ENCODE peak calls at places on chromosomes 6 and 20, in nine cellular contexts. M, Z, S, G, T, W, Y, H and B are unnamed samples.

GRCh38 chr6:38259736-38260135 is 380.0 kb downstream of the BTBD9 start:
- DNase-seq in M (no peak), Z (no peak), S (no peak), G (no peak), T (no peak), W (peak; percentile 60), Y (no peak), H (peak; percentile 49), B (peak; percentile 92)

GRCh38 chr6:63649847-63650265 is 14.3 kb downstream of the PHF3 start:
- DNase-seq in M (no peak), Z (no peak), S (no peak), G (no peak), T (no peak), W (no peak), Y (no peak), H (peak; percentile 19), B (peak; percentile 62)

GRCh38 chr6:80454661-80455365 is 348.3 kb downstream of the BCKDHB start:
- DNase-seq in M (no peak), Z (no peak), S (no peak), G (no peak), T (no peak), W (no peak), Y (no peak), H (peak; percentile 59), B (peak; percentile 87)

GRCh38 chr20:54345301-54345724 is 130.1 kb upstream of the DOK5 start:
- DNase-seq in M (no peak), Z (no peak), S (no peak), G (no peak), T (no peak), W (peak; percentile 85), Y (no peak), H (peak; percentile 67), B (peak; percentile 81)

GRCh38 chr6:3380344-3381232 is 76.3 kb downstream of the SLC22A23 start:
- DNase-seq in M (no peak), Z (no peak), S (no peak), G (no peak), T (peak; percentile 68), W (no peak), Y (no peak), H (no peak), B (peak; percentile 61)

GRCh38 chr6:112362027-112362795 is 15.1 kb downstream of the RFPL4B start:
- DNase-seq in M (no peak), Z (peak; percentile 46), S (no peak), G (no peak), T (no peak), W (no peak), Y (no peak), H (no peak), B (no peak)

GRCh38 chr6:169042061-169042460 is 211.6 kb downstream of the THBS2 start:
- DNase-seq in M (no peak), Z (no peak), S (no peak), G (no peak), T (no peak), W (no peak), Y (no peak), H (no peak), B (no peak)

GRCh38 chr6:20870493-20870892 is 336.2 kb downstream of the CDKAL1 start:
- DNase-seq in M (no peak), Z (no peak), S (no peak), G (no peak), T (no peak), W (no peak), Y (no peak), H (no peak), B (no peak)

GRCh38 chr6:169982461-169983386 is 231.3 kb downstream of the ERMARD start:
- DNase-seq in M (peak; percentile 74), Z (peak; percentile 26), S (peak; percentile 51), G (no peak), T (no peak), W (no peak), Y (no peak), H (no peak), B (no peak)

GRCh38 chr6:153625089-153625488 is 414.0 kb upstream of the OPRM1 start:
- DNase-seq in M (no peak), Z (no peak), S (no peak), G (no peak), T (no peak), W (no peak), Y (no peak), H (peak; percentile 66), B (no peak)

GRCh38 chr20:40233401-40233800 is 455.6 kb downstream of the MAFB start:
- DNase-seq in M (no peak), Z (no peak), S (no peak), G (no peak), T (no peak), W (no peak), Y (no peak), H (no peak), B (no peak)

GRCh38 chr6:89509719-89510339 is 76.9 kb downstream of the ANKRD6 start:
- DNase-seq in M (no peak), Z (no peak), S (no peak), G (peak; percentile 4), T (no peak), W (no peak), Y (no peak), H (peak; percentile 20), B (peak; percentile 70)

GRCh38 chr6:143697401-143697800 is 19.6 kb downstream of the PHACTR2 start:
- DNase-seq in M (no peak), Z (no peak), S (no peak), G (no peak), T (no peak), W (no peak), Y (no peak), H (no peak), B (no peak)

GRCh38 chr6:89251170-89251569 is 34.0 kb upstream of the GABRR1 start:
- DNase-seq in M (no peak), Z (no peak), S (no peak), G (no peak), T (no peak), W (no peak), Y (no peak), H (no peak), B (peak; percentile 28)

GRCh38 chr6:117919775-117920492 is 12.9 kb downstream of the SLC35F1 start:
- DNase-seq in M (peak; percentile 91), Z (no peak), S (no peak), G (no peak), T (peak; percentile 53), W (no peak), Y (no peak), H (peak; percentile 14), B (no peak)

GRCh38 chr6:52577022-52577777 is at the start of gene TRAM2:
- DNase-seq in M (peak; percentile 89), Z (peak; percentile 85), S (peak; percentile 90), G (peak; percentile 89), T (peak; percentile 89), W (peak; percentile 53), Y (peak; percentile 85), H (peak; percentile 73), B (peak; percentile 36)

GRCh38 chr6:74087898-74088297 is 391.9 kb downstream of the CD109 start:
- DNase-seq in M (no peak), Z (no peak), S (no peak), G (no peak), T (no peak), W (no peak), Y (no peak), H (peak; percentile 13), B (peak; percentile 13)

GRCh38 chr6:44202972-44203750 is 13.6 kb upstream of the MYMX start:
- DNase-seq in M (peak; percentile 49), Z (no peak), S (no peak), G (peak; percentile 30), T (no peak), W (no peak), Y (no peak), H (no peak), B (no peak)

GRCh38 chr6:145428656-145429173 is 306.6 kb downstream of the EPM2A start:
- DNase-seq in M (no peak), Z (no peak), S (no peak), G (no peak), T (no peak), W (no peak), Y (no peak), H (no peak), B (no peak)

GRCh38 chr6:42891199-42891722 is 11.8 kb downstream of the RPL7L1 start:
- DNase-seq in M (no peak), Z (no peak), S (no peak), G (no peak), T (no peak), W (no peak), Y (no peak), H (no peak), B (no peak)

GRCh38 chr6:50720623-50721022 is 7.3 kb downstream of the TFAP2D start:
- DNase-seq in M (no peak), Z (no peak), S (no peak), G (no peak), T (no peak), W (peak; percentile 7), Y (no peak), H (peak; percentile 31), B (peak; percentile 23)

GRCh38 chr6:112218563-112218962 is 35.8 kb downstream of the LAMA4 start:
- DNase-seq in M (no peak), Z (no peak), S (no peak), G (peak; percentile 36), T (no peak), W (peak; percentile 70), Y (peak; percentile 35), H (peak; percentile 97), B (no peak)

GRCh38 chr6:40334496-40334895 is 252.7 kb downstream of the LRFN2 start:
- DNase-seq in M (no peak), Z (no peak), S (no peak), G (no peak), T (no peak), W (no peak), Y (no peak), H (no peak), B (no peak)

GRCh38 chr20:25380945-25381614 is 9.6 kb downstream of the ABHD12 start:
- DNase-seq in M (no peak), Z (no peak), S (no peak), G (no peak), T (no peak), W (no peak), Y (no peak), H (no peak), B (no peak)

GRCh38 chr20:21665687-21666446 is 39.6 kb upstream of the PAX1 start:
- DNase-seq in M (no peak), Z (no peak), S (no peak), G (no peak), T (no peak), W (no peak), Y (no peak), H (peak; percentile 27), B (peak; percentile 60)

GRCh38 chr20:38393259-38393658 is 41.9 kb downstream of the SNHG17 start:
- DNase-seq in M (no peak), Z (no peak), S (no peak), G (no peak), T (no peak), W (no peak), Y (no peak), H (no peak), B (no peak)

GRCh38 chr6:170212051-170212756 is 78.7 kb downstream of the DLL1 start:
- DNase-seq in M (peak; percentile 72), Z (peak; percentile 13), S (no peak), G (no peak), T (no peak), W (no peak), Y (no peak), H (no peak), B (no peak)

GRCh38 chr20:49568491-49569151 is 684 bp upstream of the PTGIS start:
- DNase-seq in M (no peak), Z (no peak), S (no peak), G (no peak), T (no peak), W (no peak), Y (peak; percentile 65), H (no peak), B (no peak)

GRCh38 chr6:170048615-170049256 is 242.1 kb downstream of the DLL1 start:
- DNase-seq in M (peak; percentile 58), Z (no peak), S (peak; percentile 78), G (no peak), T (peak; percentile 80), W (no peak), Y (peak; percentile 6), H (peak; percentile 65), B (no peak)

GRCh38 chr20:54268941-54269340 is 61.1 kb downstream of the PFDN4 start:
- DNase-seq in M (no peak), Z (no peak), S (no peak), G (no peak), T (no peak), W (no peak), Y (no peak), H (no peak), B (no peak)

GRCh38 chr6:3607599-3607998 is 143.9 kb downstream of the PXDC1 start:
- DNase-seq in M (no peak), Z (no peak), S (no peak), G (no peak), T (no peak), W (no peak), Y (no peak), H (no peak), B (no peak)